ENCODE peak calls at places on chromosome 12, in eight cellular contexts. One of them, this sample, is unnamed.

GRCh38 chr12:103840881-103841689 is at the start of gene NT5DC3:
- DNase-seq in ascending aorta: peak
- DNase-seq in CD8-positive, alpha-beta T cell: peak
- DNase-seq in progenitor cell of endocrine pancreas: peak
- DNase-seq in OCI-LY7: peak
- DNase-seq in MCF 10A: peak
- DNase-seq in cardiac fibroblast: peak
- DNase-seq in right atrium auricular region: peak
- DNase-seq in this sample: peak

GRCh38 chr12:5516781-5517180 is 84.9 kb downstream of the NTF3 start:
- DNase-seq in ascending aorta: no peak
- DNase-seq in OCI-LY7: no peak
- DNase-seq in CD8-positive, alpha-beta T cell: no peak
- DNase-seq in cardiac fibroblast: no peak
- DNase-seq in MCF 10A: no peak
- DNase-seq in progenitor cell of endocrine pancreas: no peak
- DNase-seq in right atrium auricular region: no peak
- DNase-seq in this sample: no peak

GRCh38 chr12:124709722-124710656 is 142.6 kb upstream of the NCOR2 start:
- DNase-seq in CD8-positive, alpha-beta T cell: no peak
- DNase-seq in ascending aorta: no peak
- DNase-seq in right atrium auricular region: no peak
- DNase-seq in cardiac fibroblast: peak
- DNase-seq in OCI-LY7: no peak
- DNase-seq in MCF 10A: no peak
- DNase-seq in progenitor cell of endocrine pancreas: no peak
- DNase-seq in this sample: no peak

GRCh38 chr12:132471011-132471857 is 18.7 kb upstream of the FBRSL1 start:
- DNase-seq in cardiac fibroblast: no peak
- DNase-seq in MCF 10A: no peak
- DNase-seq in ascending aorta: no peak
- DNase-seq in OCI-LY7: no peak
- DNase-seq in CD8-positive, alpha-beta T cell: no peak
- DNase-seq in right atrium auricular region: no peak
- DNase-seq in progenitor cell of endocrine pancreas: no peak
- DNase-seq in this sample: no peak

GRCh38 chr12:66251049-66251448 is 51.2 kb upstream of the HELB start:
- DNase-seq in ascending aorta: no peak
- DNase-seq in MCF 10A: no peak
- DNase-seq in progenitor cell of endocrine pancreas: no peak
- DNase-seq in cardiac fibroblast: no peak
- DNase-seq in OCI-LY7: no peak
- DNase-seq in right atrium auricular region: no peak
- DNase-seq in CD8-positive, alpha-beta T cell: no peak
- DNase-seq in this sample: no peak

GRCh38 chr12:25347716-25348261 is 97.1 kb upstream of the KRAS start:
- DNase-seq in CD8-positive, alpha-beta T cell: no peak
- DNase-seq in OCI-LY7: no peak
- DNase-seq in right atrium auricular region: no peak
- DNase-seq in cardiac fibroblast: peak
- DNase-seq in ascending aorta: no peak
- DNase-seq in MCF 10A: peak
- DNase-seq in progenitor cell of endocrine pancreas: no peak
- DNase-seq in this sample: no peak

GRCh38 chr12:116508145-116509121 is 50.7 kb upstream of the MAP1LC3B2 start:
- DNase-seq in CD8-positive, alpha-beta T cell: no peak
- DNase-seq in cardiac fibroblast: peak
- DNase-seq in OCI-LY7: no peak
- DNase-seq in ascending aorta: no peak
- DNase-seq in progenitor cell of endocrine pancreas: peak
- DNase-seq in MCF 10A: no peak
- DNase-seq in right atrium auricular region: no peak
- DNase-seq in this sample: no peak

GRCh38 chr12:103848132-103848531 is 7.1 kb upstream of the NT5DC3 start:
- DNase-seq in progenitor cell of endocrine pancreas: no peak
- DNase-seq in OCI-LY7: no peak
- DNase-seq in ascending aorta: no peak
- DNase-seq in MCF 10A: no peak
- DNase-seq in CD8-positive, alpha-beta T cell: no peak
- DNase-seq in cardiac fibroblast: no peak
- DNase-seq in right atrium auricular region: no peak
- DNase-seq in this sample: no peak

GRCh38 chr12:89971880-89972279 is 263.2 kb upstream of the ATP2B1 start:
- DNase-seq in progenitor cell of endocrine pancreas: no peak
- DNase-seq in MCF 10A: peak
- DNase-seq in cardiac fibroblast: peak
- DNase-seq in OCI-LY7: no peak
- DNase-seq in CD8-positive, alpha-beta T cell: no peak
- DNase-seq in right atrium auricular region: no peak
- DNase-seq in ascending aorta: no peak
- DNase-seq in this sample: no peak

GRCh38 chr12:121799842-121800693 is 3.7 kb upstream of the SETD1B start:
- DNase-seq in ascending aorta: peak
- DNase-seq in cardiac fibroblast: peak
- DNase-seq in right atrium auricular region: peak
- DNase-seq in OCI-LY7: peak
- DNase-seq in progenitor cell of endocrine pancreas: no peak
- DNase-seq in MCF 10A: peak
- DNase-seq in CD8-positive, alpha-beta T cell: peak
- DNase-seq in this sample: peak

GRCh38 chr12:44930972-44931600 is 55.0 kb upstream of the NELL2 start:
- DNase-seq in MCF 10A: peak
- DNase-seq in cardiac fibroblast: peak
- DNase-seq in progenitor cell of endocrine pancreas: no peak
- DNase-seq in ascending aorta: no peak
- DNase-seq in CD8-positive, alpha-beta T cell: no peak
- DNase-seq in OCI-LY7: peak
- DNase-seq in right atrium auricular region: no peak
- DNase-seq in this sample: no peak

GRCh38 chr12:8081228-8081920 is 700 bp upstream of the NECAP1 start:
- DNase-seq in CD8-positive, alpha-beta T cell: no peak
- DNase-seq in MCF 10A: peak
- DNase-seq in progenitor cell of endocrine pancreas: no peak
- DNase-seq in right atrium auricular region: no peak
- DNase-seq in ascending aorta: no peak
- DNase-seq in cardiac fibroblast: no peak
- DNase-seq in OCI-LY7: peak
- DNase-seq in this sample: no peak

DNA sequence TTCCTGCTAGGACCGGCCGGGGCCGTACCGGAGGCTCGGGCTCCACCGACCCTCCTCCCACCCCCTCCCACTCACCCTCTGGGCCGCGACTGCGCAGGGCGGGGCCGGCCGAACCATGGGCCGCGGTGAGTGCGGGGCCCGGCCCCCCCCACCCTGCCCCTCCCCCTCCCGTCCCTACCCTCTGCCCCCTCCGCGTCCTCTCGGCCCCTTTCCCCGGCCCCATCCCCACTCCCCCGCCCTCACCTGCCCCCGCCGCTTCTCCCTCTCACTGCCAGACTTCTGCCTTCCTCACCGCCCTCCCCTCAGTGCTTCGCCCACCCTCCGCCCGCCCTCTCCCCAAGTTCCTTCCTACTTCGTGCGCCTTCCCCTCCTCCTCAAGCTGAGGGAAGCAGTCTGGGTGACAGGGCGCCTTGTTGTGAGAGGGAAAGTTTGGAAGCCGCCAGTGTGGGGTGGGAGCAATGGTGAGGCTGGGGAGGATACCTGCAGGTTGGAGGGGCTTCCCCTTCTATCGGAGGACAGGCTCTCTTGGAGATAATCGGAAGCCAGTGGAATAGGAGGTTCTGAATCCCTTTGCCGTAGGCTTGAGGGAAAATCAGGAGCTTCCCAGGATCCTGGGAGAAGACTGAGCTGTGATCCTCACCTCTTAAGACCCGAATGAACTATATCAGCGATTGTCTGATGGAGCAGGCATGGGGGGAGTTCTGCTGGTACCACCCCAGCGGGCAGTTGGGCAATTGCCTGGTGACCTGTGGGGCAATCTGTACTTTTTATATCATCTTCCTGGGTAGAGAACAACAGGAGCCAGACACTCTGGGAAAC is 472 bp downstream of the MBD6 start:
- DNase-seq in ascending aorta: no peak
- DNase-seq in progenitor cell of endocrine pancreas: peak
- DNase-seq in right atrium auricular region: no peak
- DNase-seq in OCI-LY7: peak
- DNase-seq in MCF 10A: peak
- DNase-seq in cardiac fibroblast: peak
- DNase-seq in CD8-positive, alpha-beta T cell: peak
- DNase-seq in this sample: no peak
- TF ChIP-seq CTCF in ascending aorta: no peak
- TF ChIP-seq CTCF in progenitor cell of endocrine pancreas: no peak
- TF ChIP-seq CTCF in right atrium auricular region: no peak
- TF ChIP-seq CTCF in OCI-LY7: no peak
- TF ChIP-seq CTCF in MCF 10A: no peak
- TF ChIP-seq CTCF in cardiac fibroblast: no peak
- TF ChIP-seq CTCF in CD8-positive, alpha-beta T cell: no peak
- TF ChIP-seq CTCF in this sample: no peak

GRCh38 chr12:22722081-22722480 is 97.1 kb downstream of the ETNK1 start:
- DNase-seq in progenitor cell of endocrine pancreas: no peak
- DNase-seq in MCF 10A: no peak
- DNase-seq in right atrium auricular region: no peak
- DNase-seq in cardiac fibroblast: no peak
- DNase-seq in ascending aorta: no peak
- DNase-seq in CD8-positive, alpha-beta T cell: no peak
- DNase-seq in OCI-LY7: no peak
- DNase-seq in this sample: no peak
- TF ChIP-seq CTCF in progenitor cell of endocrine pancreas: no peak
- TF ChIP-seq CTCF in MCF 10A: no peak
- TF ChIP-seq CTCF in right atrium auricular region: no peak
- TF ChIP-seq CTCF in cardiac fibroblast: no peak
- TF ChIP-seq CTCF in ascending aorta: no peak
- TF ChIP-seq CTCF in CD8-positive, alpha-beta T cell: no peak
- TF ChIP-seq CTCF in OCI-LY7: no peak
- TF ChIP-seq CTCF in this sample: no peak

DNA sequence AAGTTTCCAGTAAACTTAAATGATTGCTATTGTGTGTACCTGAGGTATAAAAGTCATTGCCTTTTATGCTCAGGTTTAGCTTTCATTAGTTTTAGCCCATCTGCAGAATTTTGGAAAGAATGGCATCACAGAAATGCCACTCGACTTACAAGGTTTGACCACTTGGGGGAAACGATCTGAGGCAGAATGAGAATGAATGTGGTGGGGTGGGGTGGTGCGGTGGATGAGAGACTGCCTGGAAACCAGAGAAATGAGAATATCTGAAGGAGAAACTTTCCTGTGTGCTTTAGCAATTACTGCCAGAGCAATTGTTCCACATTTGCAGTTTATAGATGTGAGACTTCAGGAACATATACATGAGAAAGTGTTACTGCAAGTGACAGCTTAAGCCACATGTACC is 225.4 kb upstream of the PDE3A start:
- DNase-seq in ascending aorta: no peak
- DNase-seq in CD8-positive, alpha-beta T cell: no peak
- DNase-seq in cardiac fibroblast: no peak
- DNase-seq in MCF 10A: no peak
- DNase-seq in OCI-LY7: peak
- DNase-seq in right atrium auricular region: no peak
- DNase-seq in progenitor cell of endocrine pancreas: no peak
- DNase-seq in this sample: no peak
- TF ChIP-seq CTCF in ascending aorta: no peak
- TF ChIP-seq CTCF in CD8-positive, alpha-beta T cell: no peak
- TF ChIP-seq CTCF in cardiac fibroblast: peak
- TF ChIP-seq CTCF in MCF 10A: no peak
- TF ChIP-seq CTCF in OCI-LY7: peak
- TF ChIP-seq CTCF in right atrium auricular region: peak
- TF ChIP-seq CTCF in progenitor cell of endocrine pancreas: peak
- TF ChIP-seq CTCF in this sample: no peak

GRCh38 chr12:123388218-123388947 is 4.5 kb downstream of the KMT5A start:
- DNase-seq in CD8-positive, alpha-beta T cell: peak
- DNase-seq in ascending aorta: peak
- DNase-seq in right atrium auricular region: peak
- DNase-seq in OCI-LY7: peak
- DNase-seq in cardiac fibroblast: peak
- DNase-seq in progenitor cell of endocrine pancreas: peak
- DNase-seq in MCF 10A: peak
- DNase-seq in this sample: peak
- TF ChIP-seq CTCF in CD8-positive, alpha-beta T cell: no peak
- TF ChIP-seq CTCF in ascending aorta: no peak
- TF ChIP-seq CTCF in right atrium auricular region: peak
- TF ChIP-seq CTCF in OCI-LY7: no peak
- TF ChIP-seq CTCF in cardiac fibroblast: no peak
- TF ChIP-seq CTCF in progenitor cell of endocrine pancreas: no peak
- TF ChIP-seq CTCF in MCF 10A: no peak
- TF ChIP-seq CTCF in this sample: no peak

DNA sequence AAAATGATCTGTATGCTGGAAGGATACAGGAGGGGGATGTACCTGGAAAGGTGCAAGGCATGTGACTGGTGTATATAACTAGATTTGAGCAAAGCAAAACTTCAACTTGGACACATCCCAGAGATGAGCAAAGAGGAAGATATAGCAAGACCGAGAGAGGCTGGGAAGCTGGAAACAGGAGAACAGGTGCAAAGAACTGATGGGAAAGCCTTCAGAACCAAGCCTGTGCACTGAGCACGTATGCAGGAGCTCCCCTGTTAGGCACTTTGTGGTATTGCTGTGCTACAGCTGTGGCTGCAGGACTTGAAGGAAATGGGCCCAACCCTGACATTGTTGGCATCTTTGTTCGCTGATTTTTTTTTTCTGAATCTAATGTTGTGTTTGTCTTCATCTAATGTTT is 120.7 kb upstream of the PWP1 start:
- DNase-seq in MCF 10A: peak
- DNase-seq in cardiac fibroblast: no peak
- DNase-seq in ascending aorta: no peak
- DNase-seq in right atrium auricular region: no peak
- DNase-seq in OCI-LY7: peak
- DNase-seq in progenitor cell of endocrine pancreas: no peak
- DNase-seq in CD8-positive, alpha-beta T cell: no peak
- DNase-seq in this sample: no peak
- TF ChIP-seq CTCF in MCF 10A: peak
- TF ChIP-seq CTCF in cardiac fibroblast: peak
- TF ChIP-seq CTCF in ascending aorta: no peak
- TF ChIP-seq CTCF in right atrium auricular region: peak
- TF ChIP-seq CTCF in OCI-LY7: peak
- TF ChIP-seq CTCF in progenitor cell of endocrine pancreas: peak
- TF ChIP-seq CTCF in CD8-positive, alpha-beta T cell: peak
- TF ChIP-seq CTCF in this sample: peak

GRCh38 chr12:100827901-100828520 is 33.4 kb downstream of the ANO4 start:
- DNase-seq in CD8-positive, alpha-beta T cell: no peak
- DNase-seq in ascending aorta: no peak
- DNase-seq in cardiac fibroblast: peak
- DNase-seq in OCI-LY7: peak
- DNase-seq in right atrium auricular region: no peak
- DNase-seq in progenitor cell of endocrine pancreas: no peak
- DNase-seq in MCF 10A: peak
- DNase-seq in this sample: no peak
- TF ChIP-seq CTCF in CD8-positive, alpha-beta T cell: no peak
- TF ChIP-seq CTCF in ascending aorta: peak
- TF ChIP-seq CTCF in cardiac fibroblast: peak
- TF ChIP-seq CTCF in OCI-LY7: peak
- TF ChIP-seq CTCF in right atrium auricular region: peak
- TF ChIP-seq CTCF in progenitor cell of endocrine pancreas: peak
- TF ChIP-seq CTCF in MCF 10A: peak
- TF ChIP-seq CTCF in this sample: no peak

This sample was measured in natural killer cell.